ENCODE peak calls at places on chromosomes 6 and 20, in ten cellular contexts. One of them, this sample, is unnamed.

GRCh38 chr6:112800439-112800838 is 453.3 kb downstream of the RFPL4B start:
- DNase-seq in HFFc6: no peak
- DNase-seq in activated T-cell treated with anti-CD3 and anti-CD28 coated beads, Interleukin-2, amount 50 U/mL, for 1 hour: no peak
- DNase-seq in GM23248: peak; percentile 37
- DNase-seq in pons: no peak
- DNase-seq in MG63: no peak
- DNase-seq in iPS-NIHi11: no peak
- DNase-seq in astrocyte of the cerebellum: no peak
- DNase-seq in non-pigmented ciliary epithelial cell: no peak
- DNase-seq in NCI-H524 treated with DMSO at 0.1 percent for 48 hours: no peak
- DNase-seq in this sample: no peak

GRCh38 chr20:24619212-24619611 is 149.8 kb downstream of the SYNDIG1 start:
- DNase-seq in HFFc6: no peak
- DNase-seq in GM23248: no peak
- DNase-seq in pons: peak; percentile 83
- DNase-seq in iPS-NIHi11: no peak
- DNase-seq in MG63: no peak
- DNase-seq in non-pigmented ciliary epithelial cell: no peak
- DNase-seq in activated T-cell treated with anti-CD3 and anti-CD28 coated beads, Interleukin-2, amount 50 U/mL, for 1 hour: no peak
- DNase-seq in astrocyte of the cerebellum: no peak
- DNase-seq in NCI-H524 treated with DMSO at 0.1 percent for 48 hours: no peak
- DNase-seq in this sample: no peak

GRCh38 chr20:35144694-35145093 is 2.4 kb downstream of the EDEM2 start:
- DNase-seq in pons: peak; percentile 29
- DNase-seq in HFFc6: no peak
- DNase-seq in GM23248: no peak
- DNase-seq in MG63: no peak
- DNase-seq in NCI-H524 treated with DMSO at 0.1 percent for 48 hours: no peak
- DNase-seq in iPS-NIHi11: no peak
- DNase-seq in astrocyte of the cerebellum: no peak
- DNase-seq in non-pigmented ciliary epithelial cell: no peak
- DNase-seq in activated T-cell treated with anti-CD3 and anti-CD28 coated beads, Interleukin-2, amount 50 U/mL, for 1 hour: no peak
- DNase-seq in this sample: no peak

GRCh38 chr6:52213127-52213526 is 27.0 kb downstream of the IL17A start:
- DNase-seq in NCI-H524 treated with DMSO at 0.1 percent for 48 hours: no peak
- DNase-seq in pons: no peak
- DNase-seq in astrocyte of the cerebellum: no peak
- DNase-seq in MG63: no peak
- DNase-seq in activated T-cell treated with anti-CD3 and anti-CD28 coated beads, Interleukin-2, amount 50 U/mL, for 1 hour: no peak
- DNase-seq in non-pigmented ciliary epithelial cell: no peak
- DNase-seq in HFFc6: no peak
- DNase-seq in GM23248: no peak
- DNase-seq in iPS-NIHi11: no peak
- DNase-seq in this sample: no peak

GRCh38 chr6:38180586-38180985 is 361.1 kb downstream of the ZFAND3 start:
- DNase-seq in GM23248: no peak
- DNase-seq in MG63: no peak
- DNase-seq in activated T-cell treated with anti-CD3 and anti-CD28 coated beads, Interleukin-2, amount 50 U/mL, for 1 hour: peak; percentile 3
- DNase-seq in iPS-NIHi11: no peak
- DNase-seq in NCI-H524 treated with DMSO at 0.1 percent for 48 hours: no peak
- DNase-seq in HFFc6: no peak
- DNase-seq in astrocyte of the cerebellum: no peak
- DNase-seq in non-pigmented ciliary epithelial cell: no peak
- DNase-seq in pons: no peak
- DNase-seq in this sample: no peak

GRCh38 chr20:43914697-43915208 is at the start of gene TOX2:
- DNase-seq in HFFc6: peak; percentile 30
- DNase-seq in pons: no peak
- DNase-seq in non-pigmented ciliary epithelial cell: no peak
- DNase-seq in GM23248: peak; percentile 73
- DNase-seq in MG63: peak; percentile 65
- DNase-seq in iPS-NIHi11: peak; percentile 89
- DNase-seq in activated T-cell treated with anti-CD3 and anti-CD28 coated beads, Interleukin-2, amount 50 U/mL, for 1 hour: peak; percentile 63
- DNase-seq in NCI-H524 treated with DMSO at 0.1 percent for 48 hours: no peak
- DNase-seq in astrocyte of the cerebellum: no peak
- DNase-seq in this sample: no peak

GRCh38 chr6:41037107-41037900 is 1.7 kb downstream of the UNC5CL start:
- DNase-seq in NCI-H524 treated with DMSO at 0.1 percent for 48 hours: no peak
- DNase-seq in non-pigmented ciliary epithelial cell: no peak
- DNase-seq in astrocyte of the cerebellum: no peak
- DNase-seq in pons: no peak
- DNase-seq in activated T-cell treated with anti-CD3 and anti-CD28 coated beads, Interleukin-2, amount 50 U/mL, for 1 hour: no peak
- DNase-seq in HFFc6: no peak
- DNase-seq in iPS-NIHi11: no peak
- DNase-seq in MG63: no peak
- DNase-seq in GM23248: peak; percentile 55
- DNase-seq in this sample: no peak

GRCh38 chr6:102619585-102619984 is 1226.1 kb downstream of the GRIK2 start:
- DNase-seq in HFFc6: no peak
- DNase-seq in astrocyte of the cerebellum: peak; percentile 1
- DNase-seq in pons: peak; percentile 14
- DNase-seq in MG63: no peak
- DNase-seq in NCI-H524 treated with DMSO at 0.1 percent for 48 hours: no peak
- DNase-seq in GM23248: peak; percentile 33
- DNase-seq in iPS-NIHi11: peak; percentile 31
- DNase-seq in non-pigmented ciliary epithelial cell: no peak
- DNase-seq in activated T-cell treated with anti-CD3 and anti-CD28 coated beads, Interleukin-2, amount 50 U/mL, for 1 hour: no peak
- DNase-seq in this sample: no peak

GRCh38 chr20:23655551-23656211 is 17.9 kb upstream of the CST3 start:
- DNase-seq in astrocyte of the cerebellum: no peak
- DNase-seq in GM23248: peak; percentile 13
- DNase-seq in HFFc6: no peak
- DNase-seq in non-pigmented ciliary epithelial cell: no peak
- DNase-seq in pons: peak; percentile 86
- DNase-seq in MG63: no peak
- DNase-seq in NCI-H524 treated with DMSO at 0.1 percent for 48 hours: no peak
- DNase-seq in iPS-NIHi11: no peak
- DNase-seq in activated T-cell treated with anti-CD3 and anti-CD28 coated beads, Interleukin-2, amount 50 U/mL, for 1 hour: no peak
- DNase-seq in this sample: no peak

GRCh38 chr20:46129955-46130481 is 11.9 kb downstream of the CD40 start:
- DNase-seq in non-pigmented ciliary epithelial cell: no peak
- DNase-seq in NCI-H524 treated with DMSO at 0.1 percent for 48 hours: peak; percentile 88
- DNase-seq in activated T-cell treated with anti-CD3 and anti-CD28 coated beads, Interleukin-2, amount 50 U/mL, for 1 hour: no peak
- DNase-seq in HFFc6: no peak
- DNase-seq in iPS-NIHi11: no peak
- DNase-seq in GM23248: no peak
- DNase-seq in MG63: no peak
- DNase-seq in astrocyte of the cerebellum: no peak
- DNase-seq in pons: no peak
- DNase-seq in this sample: no peak

GRCh38 chr20:63121246-63121645 is 94.7 kb downstream of the YTHDF1 start:
- DNase-seq in activated T-cell treated with anti-CD3 and anti-CD28 coated beads, Interleukin-2, amount 50 U/mL, for 1 hour: no peak
- DNase-seq in NCI-H524 treated with DMSO at 0.1 percent for 48 hours: no peak
- DNase-seq in MG63: no peak
- DNase-seq in HFFc6: no peak
- DNase-seq in astrocyte of the cerebellum: no peak
- DNase-seq in pons: no peak
- DNase-seq in iPS-NIHi11: no peak
- DNase-seq in non-pigmented ciliary epithelial cell: no peak
- DNase-seq in GM23248: no peak
- DNase-seq in this sample: no peak

GRCh38 chr6:35552285-35552917 is 39.7 kb upstream of the TULP1 start:
- DNase-seq in iPS-NIHi11: peak; percentile 65
- DNase-seq in NCI-H524 treated with DMSO at 0.1 percent for 48 hours: no peak
- DNase-seq in astrocyte of the cerebellum: no peak
- DNase-seq in GM23248: peak; percentile 17
- DNase-seq in HFFc6: peak; percentile 36
- DNase-seq in non-pigmented ciliary epithelial cell: no peak
- DNase-seq in activated T-cell treated with anti-CD3 and anti-CD28 coated beads, Interleukin-2, amount 50 U/mL, for 1 hour: peak; percentile 76
- DNase-seq in MG63: no peak
- DNase-seq in pons: no peak
- DNase-seq in this sample: no peak

GRCh38 chr20:41617059-41617921 is 887 bp downstream of the CHD6 start:
- DNase-seq in NCI-H524 treated with DMSO at 0.1 percent for 48 hours: no peak
- DNase-seq in pons: peak; percentile 18
- DNase-seq in GM23248: peak; percentile 74
- DNase-seq in iPS-NIHi11: peak; percentile 61
- DNase-seq in activated T-cell treated with anti-CD3 and anti-CD28 coated beads, Interleukin-2, amount 50 U/mL, for 1 hour: peak; percentile 54
- DNase-seq in MG63: peak; percentile 66
- DNase-seq in HFFc6: peak; percentile 3
- DNase-seq in astrocyte of the cerebellum: no peak
- DNase-seq in non-pigmented ciliary epithelial cell: no peak
- DNase-seq in this sample: no peak

GRCh38 chr6:169000022-169000421 is 253.6 kb downstream of the THBS2 start:
- DNase-seq in MG63: no peak
- DNase-seq in pons: no peak
- DNase-seq in HFFc6: no peak
- DNase-seq in activated T-cell treated with anti-CD3 and anti-CD28 coated beads, Interleukin-2, amount 50 U/mL, for 1 hour: no peak
- DNase-seq in astrocyte of the cerebellum: no peak
- DNase-seq in GM23248: no peak
- DNase-seq in iPS-NIHi11: no peak
- DNase-seq in non-pigmented ciliary epithelial cell: no peak
- DNase-seq in NCI-H524 treated with DMSO at 0.1 percent for 48 hours: no peak
- DNase-seq in this sample: no peak

GRCh38 chr6:12890171-12890790 is 173.7 kb downstream of the PHACTR1 start:
- DNase-seq in MG63: peak; percentile 19
- DNase-seq in NCI-H524 treated with DMSO at 0.1 percent for 48 hours: no peak
- DNase-seq in activated T-cell treated with anti-CD3 and anti-CD28 coated beads, Interleukin-2, amount 50 U/mL, for 1 hour: no peak
- DNase-seq in HFFc6: no peak
- DNase-seq in GM23248: no peak
- DNase-seq in iPS-NIHi11: no peak
- DNase-seq in pons: no peak
- DNase-seq in astrocyte of the cerebellum: no peak
- DNase-seq in non-pigmented ciliary epithelial cell: no peak
- DNase-seq in this sample: no peak

GRCh38 chr6:33627876-33628275 is 6.8 kb downstream of the ITPR3 start:
- DNase-seq in activated T-cell treated with anti-CD3 and anti-CD28 coated beads, Interleukin-2, amount 50 U/mL, for 1 hour: no peak
- DNase-seq in non-pigmented ciliary epithelial cell: no peak
- DNase-seq in NCI-H524 treated with DMSO at 0.1 percent for 48 hours: no peak
- DNase-seq in MG63: no peak
- DNase-seq in astrocyte of the cerebellum: no peak
- DNase-seq in HFFc6: no peak
- DNase-seq in pons: no peak
- DNase-seq in iPS-NIHi11: no peak
- DNase-seq in GM23248: no peak
- DNase-seq in this sample: no peak

GRCh38 chr6:145453376-145453775 is 281.9 kb downstream of the EPM2A start:
- DNase-seq in MG63: no peak
- DNase-seq in activated T-cell treated with anti-CD3 and anti-CD28 coated beads, Interleukin-2, amount 50 U/mL, for 1 hour: no peak
- DNase-seq in non-pigmented ciliary epithelial cell: no peak
- DNase-seq in GM23248: peak; percentile 4
- DNase-seq in iPS-NIHi11: no peak
- DNase-seq in pons: no peak
- DNase-seq in NCI-H524 treated with DMSO at 0.1 percent for 48 hours: peak; percentile 70
- DNase-seq in astrocyte of the cerebellum: no peak
- DNase-seq in HFFc6: no peak
- DNase-seq in this sample: no peak

GRCh38 chr6:42226251-42227143 is 8.8 kb upstream of the MRPS10 start:
- DNase-seq in non-pigmented ciliary epithelial cell: no peak
- DNase-seq in GM23248: peak; percentile 84
- DNase-seq in iPS-NIHi11: peak; percentile 29
- DNase-seq in HFFc6: peak; percentile 89
- DNase-seq in astrocyte of the cerebellum: no peak
- DNase-seq in pons: no peak
- DNase-seq in NCI-H524 treated with DMSO at 0.1 percent for 48 hours: no peak
- DNase-seq in MG63: peak; percentile 51
- DNase-seq in activated T-cell treated with anti-CD3 and anti-CD28 coated beads, Interleukin-2, amount 50 U/mL, for 1 hour: no peak
- DNase-seq in this sample: no peak

GRCh38 chr20:5187122-5187521 is 60.3 kb downstream of the CDS2 start:
- DNase-seq in non-pigmented ciliary epithelial cell: no peak
- DNase-seq in GM23248: no peak
- DNase-seq in iPS-NIHi11: no peak
- DNase-seq in activated T-cell treated with anti-CD3 and anti-CD28 coated beads, Interleukin-2, amount 50 U/mL, for 1 hour: no peak
- DNase-seq in HFFc6: no peak
- DNase-seq in pons: no peak
- DNase-seq in astrocyte of the cerebellum: no peak
- DNase-seq in MG63: no peak
- DNase-seq in NCI-H524 treated with DMSO at 0.1 percent for 48 hours: no peak
- DNase-seq in this sample: no peak

This sample was measured in NCI-H2107.